ENCODE peak calls at places on chromosomes 16 and 17, in seven cellular contexts. P, A, S, R, T, E and Y are unnamed samples.
A peak's percentile ranks its signal among the peaks of the same experiment; 100 is the strongest.

GRCh38 chr17:77068915-77069314 is 71.9 kb upstream of the SEC14L1 start:
- DNase-seq in A (no peak), T (no peak), R (no peak), P (no peak), E (no peak), S (no peak), Y (no peak)

GRCh38 chr16:55297062-55297909 is 26.7 kb upstream of the IRX6 start:
- DNase-seq in A (no peak), P (no peak), E (no peak), R (no peak), S (no peak), T (no peak), Y (no peak)

GRCh38 chr16:55001931-55002330 is 71.3 kb downstream of the IRX5 start:
- DNase-seq in A (no peak), T (peak; percentile 26), E (no peak), S (no peak), P (no peak), R (no peak), Y (no peak)

GRCh38 chr16:69039333-69039941 is 66.0 kb upstream of the HAS3 start:
- DNase-seq in A (no peak), S (no peak), P (no peak), T (peak; percentile 32), R (no peak), E (no peak), Y (no peak)

GRCh38 chr17:79915850-79916430 is 76.7 kb upstream of the CBX4 start:
- DNase-seq in P (peak; percentile 34), E (no peak), A (no peak), T (peak; percentile 35), R (peak; percentile 67), S (no peak), Y (no peak)

GRCh38 chr16:25007284-25007984 is 7.7 kb downstream of the ARHGAP17 start:
- DNase-seq in A (no peak), R (no peak), T (peak; percentile 91), S (peak; percentile 66), P (no peak), E (no peak), Y (no peak)

GRCh38 chr17:82709676-82710498 is 6.6 kb upstream of the FN3KRP start:
- DNase-seq in A (no peak), R (no peak), T (no peak), P (no peak), S (no peak), E (no peak), Y (no peak)

GRCh38 chr16:27450836-27451341 is 48.9 kb downstream of the IL21R start:
- DNase-seq in T (no peak), R (peak; percentile 32), S (no peak), E (no peak), A (no peak), P (no peak), Y (no peak)

GRCh38 chr16:75262104-75262799 is 10.8 kb upstream of the BCAR1 start:
- DNase-seq in T (no peak), E (no peak), S (no peak), P (no peak), R (no peak), A (no peak), Y (no peak)